ENCODE peak calls at places on chromosomes 6 and 20, in six cellular contexts. H is ELR, C is AG04449, U is mucosa of gallbladder, Z is HEK293T, R is neuronal stem cell. D is an unnamed sample.

GRCh38 chr20:9172908-9173307 is 104.0 kb downstream of the PLCB4 start:
- DNase-seq in U (no peak), C (no peak), H (peak; percentile 7), R (no peak), Z (no peak), D (no peak)

GRCh38 chr20:1371830-1372539 is 20.9 kb downstream of the FKBP1A start:
- DNase-seq in U (peak; percentile 24), H (no peak), R (no peak), C (no peak), Z (no peak), D (no peak)

GRCh38 chr6:124903797-124904196 is 58.4 kb upstream of the RNF217 start:
- DNase-seq in U (no peak), R (no peak), H (no peak), C (no peak), Z (no peak), D (no peak)

GRCh38 chr20:41086402-41087324 is 50.7 kb upstream of the PLCG1 start:
- DNase-seq in C (no peak), R (no peak), U (no peak), Z (peak; percentile 27), H (no peak), D (no peak)

GRCh38 chr6:36682328-36683144 is 4.0 kb downstream of the CDKN1A start:
- DNase-seq in R (no peak), Z (no peak), C (no peak), U (peak; percentile 71), H (peak; percentile 20), D (peak; percentile 71)

GRCh38 chr20:57786304-57786942 is 76.6 kb upstream of the PMEPA1 start:
- DNase-seq in H (no peak), Z (no peak), U (no peak), C (no peak), R (no peak), D (no peak)

GRCh38 chr6:3269412-3269975 is 10.7 kb downstream of the PSMG4 start:
- DNase-seq in Z (no peak), C (no peak), H (no peak), U (no peak), R (no peak), D (no peak)

GRCh38 chr6:116101298-116101718 is 655 bp downstream of the NT5DC1 start:
- DNase-seq in H (no peak), U (no peak), C (no peak), Z (no peak), R (no peak), D (no peak)

GRCh38 chr20:48728042-48728837 is 99.6 kb downstream of the PREX1 start:
- DNase-seq in H (no peak), Z (no peak), U (no peak), C (no peak), R (no peak), D (no peak)

GRCh38 chr6:81988871-81989270 is 236.4 kb upstream of the TENT5A start:
- DNase-seq in H (no peak), U (no peak), R (no peak), C (no peak), Z (no peak), D (no peak)

GRCh38 chr6:112562348-112563220 is 215.5 kb downstream of the RFPL4B start:
- DNase-seq in C (no peak), R (no peak), Z (no peak), U (no peak), H (no peak), D (no peak)

GRCh38 chr20:36904690-36905089 is 28.8 kb downstream of the TLDC2 start:
- DNase-seq in R (no peak), C (no peak), H (no peak), Z (no peak), U (no peak), D (no peak)

GRCh38 chr6:108164815-108165706 is 761 bp upstream of the NR2E1 start:
- DNase-seq in C (no peak), U (no peak), R (peak; percentile 49), H (no peak), Z (no peak), D (peak; percentile 27)

GRCh38 chr20:25867776-25868649 is 171.4 kb upstream of the ZNF337 start:
- DNase-seq in Z (no peak), H (peak; percentile 65), R (no peak), U (peak; percentile 74), C (no peak), D (no peak)

GRCh38 chr6:26327450-26328264 is 37.3 kb upstream of the BTN3A2 start:
- DNase-seq in U (no peak), H (peak; percentile 89), C (no peak), R (no peak), Z (no peak), D (peak; percentile 60)

GRCh38 chr6:53033764-53034163 is 31.4 kb upstream of the FBXO9 start:
- DNase-seq in H (no peak), Z (no peak), C (peak; percentile 55), R (no peak), U (no peak), D (peak; percentile 61)

GRCh38 chr6:99424761-99425646 is at the start of gene PNISR:
- DNase-seq in U (peak; percentile 96), Z (peak; percentile 85), R (peak; percentile 95), H (peak; percentile 99), C (peak; percentile 97), D (peak; percentile 85)

GRCh38 chr6:1027109-1027794 is 284.6 kb upstream of the FOXQ1 start:
- DNase-seq in C (no peak), H (peak; percentile 70), R (no peak), U (no peak), Z (no peak), D (peak; percentile 53)

GRCh38 chr6:158058156-158058723 is 76.6 kb downstream of the SYNJ2 start:
- DNase-seq in Z (no peak), U (no peak), H (no peak), C (no peak), R (no peak), D (no peak)

GRCh38 chr6:150600302-150601017 is 775 bp downstream of the PLEKHG1 start:
- DNase-seq in C (no peak), R (peak; percentile 84), U (peak; percentile 81), Z (peak; percentile 90), H (peak; percentile 53), D (peak; percentile 70)

GRCh38 chr6:134637282-134637681 is 312.6 kb downstream of the ALDH8A1 start:
- DNase-seq in H (no peak), C (no peak), U (no peak), Z (no peak), R (no peak), D (no peak)

GRCh38 chr6:132812756-132813172 is 1.6 kb upstream of the RPS12 start:
- DNase-seq in Z (no peak), C (no peak), U (no peak), R (no peak), H (no peak), D (no peak)